ENCODE peak calls at places on chromosomes 13 and 19, in eight cellular contexts. C is effector memory CD4-positive, alpha-beta T cell; M is CD8-positive, alpha-beta memory T cell; X is GM23248; Z is ovary; O is MG63; D is right atrium auricular region; G is stomach. F is an unnamed sample. For H3K36me3, the result is how much of the 10 kb centered on the place peaks cover.

GRCh38 chr13:60174113-60174512 is 10.4 kb upstream of the DIAPH3 start:
- DNase-seq in X (no peak), O (no peak), D (no peak), M (no peak), G (no peak), C (no peak), Z (no peak), F (no peak)

GRCh38 chr19:54393381-54393780 is 21.9 kb upstream of the TTYH1 start:
- DNase-seq in G (no peak), X (no peak), O (no peak), C (no peak), M (no peak), Z (no peak), D (no peak), F (no peak)

GRCh38 chr19:5254543-5254942 is 86.1 kb downstream of the PTPRS start:
- DNase-seq in G (no peak), O (no peak), X (no peak), D (no peak), Z (no peak), C (no peak), M (no peak), F (no peak)

GRCh38 chr13:74132768-74133656 is 1.2 kb downstream of the KLF12 start:
- DNase-seq in O (peak), M (peak), D (peak), C (peak), X (peak), G (peak), Z (peak), F (peak)

GRCh38 chr13:46126552-46127171 is 21.8 kb upstream of the CPB2 start:
- DNase-seq in X (peak), D (no peak), Z (peak), C (peak), M (peak), O (peak), G (peak), F (peak)

GRCh38 chr13:40469581-40470282 is 196.7 kb downstream of the FOXO1 start:
- DNase-seq in X (peak), M (no peak), O (no peak), D (no peak), G (no peak), Z (no peak), C (no peak), F (no peak)

GRCh38 chr13:98444381-98444780 is 132.5 kb downstream of the STK24 start:
- DNase-seq in Z (no peak), C (no peak), M (no peak), D (no peak), O (no peak), G (no peak), X (no peak), F (no peak)

GRCh38 chr19:48355555-48355954 is 8.2 kb downstream of the TMEM143 start:
- DNase-seq in G (no peak), Z (no peak), D (no peak), X (no peak), O (no peak), M (no peak), C (no peak), F (no peak)

GRCh38 chr19:871446-872265 is 12.2 kb downstream of the CFD start:
- DNase-seq in X (no peak), O (no peak), C (no peak), M (no peak), G (no peak), Z (peak), D (no peak), F (no peak)

DNA sequence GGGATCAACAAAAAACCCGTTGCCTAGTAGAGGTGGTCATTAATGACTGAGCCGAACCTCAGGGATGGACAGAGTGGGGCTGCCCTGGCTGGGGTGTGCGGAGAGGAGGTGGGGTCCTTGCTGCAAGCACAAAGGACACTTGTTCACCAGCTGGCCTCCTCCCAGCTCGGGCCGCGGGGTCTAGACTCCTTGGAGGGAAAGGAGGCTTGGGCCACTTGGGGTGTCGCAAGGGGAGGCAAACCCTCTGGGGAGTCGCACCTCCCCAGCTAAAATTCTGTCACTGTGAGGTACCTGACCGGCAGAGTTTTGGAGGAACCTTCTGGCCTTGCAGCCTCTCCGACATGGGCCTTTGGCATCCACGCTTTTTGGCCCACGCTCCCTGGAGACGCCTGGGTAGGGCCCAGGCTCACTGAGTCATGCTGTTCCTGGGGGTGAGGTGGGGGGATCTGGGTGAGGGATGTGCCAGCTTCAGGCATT is 8.2 kb downstream of the KLHL26 start:
- DNase-seq in G (no peak), D (no peak), M (no peak), O (peak), X (peak), Z (no peak), C (no peak), F (no peak)
- H3K4me3 ChIP-seq in G (peak), D (peak), M (no peak), O (no peak), X (no peak), Z (no peak), C (no peak), F (no peak)

DNA sequence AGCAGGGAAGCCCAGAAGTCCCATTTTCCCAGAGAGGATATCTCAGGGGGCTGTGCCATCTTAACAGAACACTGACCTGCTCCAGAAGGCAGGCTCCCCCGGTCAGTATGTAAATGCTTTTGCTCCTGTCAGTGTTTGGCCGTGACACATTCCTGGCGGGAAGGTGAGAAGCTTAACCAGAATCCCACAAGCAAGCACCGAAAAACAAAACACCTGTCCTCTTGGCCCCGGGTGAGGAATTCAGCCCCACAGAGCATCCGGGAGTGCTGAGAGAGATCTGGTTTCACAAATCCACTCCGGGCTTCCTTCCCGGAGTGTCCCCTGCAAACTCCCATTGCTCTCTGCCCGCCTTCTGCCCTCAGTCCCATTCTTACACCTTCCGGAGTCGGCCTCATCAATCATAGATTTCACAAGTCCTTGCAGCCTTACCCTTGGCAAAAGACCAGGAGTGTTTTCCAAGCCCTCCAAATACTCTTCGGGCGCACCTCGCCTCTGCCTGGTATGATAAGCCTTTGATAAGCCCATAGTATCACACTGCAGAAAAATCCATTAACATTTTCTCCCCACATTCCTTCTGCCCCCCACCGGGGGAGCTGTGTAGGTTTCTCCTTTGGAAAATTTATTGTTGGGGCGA is 12.2 kb downstream of the TPM4 start:
- DNase-seq in G (peak), Z (no peak), O (no peak), X (no peak), C (no peak), D (no peak), M (no peak), F (peak)
- H3K36me3 ChIP-seq in G (half or more), Z (under half), O (half or more), X (half or more), C (half or more), D (half or more), M (half or more), F (half or more)

GRCh38 chr19:51022526-51022925 is 3.0 kb upstream of the KLK10 start:
- DNase-seq in X (no peak), C (no peak), M (no peak), D (no peak), Z (no peak), O (no peak), G (no peak), F (no peak)

GRCh38 chr19:51018745-51019543 is 565 bp downstream of the KLK10 start:
- DNase-seq in M (no peak), G (peak), C (no peak), O (peak), D (no peak), Z (peak), X (no peak), F (no peak)

GRCh38 chr19:51020988-51021651 is 1.6 kb upstream of the KLK10 start:
- DNase-seq in G (peak), M (no peak), D (no peak), C (no peak), Z (no peak), X (peak), O (peak), F (no peak)

GRCh38 chr19:51016798-51017683 is 2.5 kb downstream of the KLK10 start:
- DNase-seq in G (peak), D (peak), X (peak), Z (peak), C (no peak), O (peak), M (no peak), F (peak)

GRCh38 chr19:51019544-51019925 is at the start of gene KLK10:
- DNase-seq in D (no peak), O (peak), Z (peak), C (no peak), M (no peak), G (no peak), X (no peak), F (no peak)
- H3K4me3 ChIP-seq in D (peak), O (peak), Z (peak), C (no peak), M (no peak), G (peak), X (no peak), F (no peak)

GRCh38 chr13:113458218-113459065 is 5.2 kb upstream of the ADPRHL1 start:
- DNase-seq in C (no peak), Z (peak), D (no peak), M (no peak), G (no peak), X (peak), O (peak), F (peak)

GRCh38 chr13:113460064-113460555 is 6.8 kb upstream of the ADPRHL1 start:
- DNase-seq in G (no peak), O (no peak), M (no peak), X (no peak), D (no peak), Z (no peak), C (no peak), F (no peak)

GRCh38 chr13:113457510-113457909 is 4.2 kb upstream of the ADPRHL1 start:
- DNase-seq in G (no peak), D (no peak), Z (no peak), X (no peak), C (no peak), M (no peak), O (no peak), F (no peak)

GRCh38 chr13:113461022-113461751 is 7.9 kb upstream of the ADPRHL1 start:
- DNase-seq in Z (no peak), C (no peak), G (no peak), O (no peak), D (no peak), M (no peak), X (no peak), F (no peak)

GRCh38 chr13:113460599-113460998 is 7.3 kb upstream of the ADPRHL1 start:
- DNase-seq in M (no peak), D (no peak), Z (no peak), G (no peak), C (no peak), X (no peak), O (no peak), F (no peak)
- H3K36me3 ChIP-seq in M (under half), D (under half), Z (under half), G (under half), C (under half), X (under half), O (half or more), F (half or more)

GRCh38 chr19:42271861-42272534 is 2.9 kb downstream of the CIC start:
- DNase-seq in X (no peak), O (no peak), D (no peak), G (no peak), Z (peak), C (no peak), M (peak), F (no peak)
- H3K4me3 ChIP-seq in X (no peak), O (no peak), D (no peak), G (no peak), Z (no peak), C (no peak), M (no peak), F (no peak)

GRCh38 chr19:36514012-36514612 is 14.0 kb downstream of the ZNF260 start:
- DNase-seq in C (no peak), M (no peak), O (no peak), G (no peak), X (no peak), Z (no peak), D (no peak), F (no peak)
- H3K36me3 ChIP-seq in C (under half), M (under half), O (half or more), G (half or more), X (half or more), Z (under half), D (half or more), F (half or more)

GRCh38 chr19:46954502-46955004 is 65.1 kb upstream of the NPAS1 start:
- DNase-seq in D (no peak), Z (no peak), O (no peak), G (no peak), X (no peak), C (no peak), M (no peak), F (no peak)
- H3K4me3 ChIP-seq in D (no peak), Z (no peak), O (no peak), G (no peak), X (no peak), C (peak), M (peak), F (no peak)

DNA sequence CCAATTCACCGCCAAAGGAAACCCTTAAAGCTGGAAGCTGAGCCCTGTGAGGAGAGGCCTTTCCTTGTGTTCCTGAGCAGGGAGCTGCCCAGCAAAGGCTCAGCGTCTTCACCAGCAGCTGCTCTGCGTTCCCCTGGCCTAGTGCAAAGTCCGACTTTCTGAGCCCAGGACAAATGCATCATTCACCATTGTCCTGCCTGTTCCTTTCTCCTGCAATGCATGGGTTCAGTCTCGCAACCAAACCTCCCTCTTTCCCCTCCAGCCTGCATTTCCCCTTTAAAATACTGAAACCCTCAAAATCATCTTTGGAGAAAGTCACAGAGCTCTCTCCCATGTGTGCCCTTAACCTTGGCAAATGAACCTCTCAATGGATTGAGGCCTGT is 12.9 kb upstream of the TMEM255B start:
- DNase-seq in O (no peak), Z (no peak), G (no peak), M (no peak), C (no peak), X (no peak), D (no peak), F (no peak)
- H3K36me3 ChIP-seq in O (under half), Z (under half), G (under half), M (under half), C (under half), X (under half), D (under half), F (under half)